ENCODE peak calls at places on chromosomes 12 and 14, in five cellular contexts. One of them, this sample, is unnamed.
A peak's percentile ranks its signal among the peaks of the same experiment; 100 is the strongest.

GRCh38 chr14:74524076-74524812 is 30.7 kb downstream of the ISCA2 start:
- DNase-seq in NCI-H774: no peak
- DNase-seq in kidney tubule cell: no peak
- DNase-seq in ecto neural progenitor cell: no peak
- DNase-seq in hypothalamus: no peak
- DNase-seq in this sample: no peak

GRCh38 chr12:6038160-6038559 is 86.3 kb downstream of the VWF start:
- DNase-seq in NCI-H774: peak; percentile 45
- DNase-seq in kidney tubule cell: peak; percentile 79
- DNase-seq in ecto neural progenitor cell: peak; percentile 84
- DNase-seq in hypothalamus: peak; percentile 9
- DNase-seq in this sample: no peak

GRCh38 chr12:64672925-64673409 is 62.7 kb downstream of the RASSF3 start:
- DNase-seq in NCI-H774: peak; percentile 83
- DNase-seq in kidney tubule cell: peak; percentile 62
- DNase-seq in ecto neural progenitor cell: no peak
- DNase-seq in hypothalamus: no peak
- DNase-seq in this sample: no peak

GRCh38 chr14:75306917-75307699 is 28.5 kb downstream of the FOS start:
- DNase-seq in NCI-H774: no peak
- DNase-seq in kidney tubule cell: peak; percentile 26
- DNase-seq in ecto neural progenitor cell: no peak
- DNase-seq in hypothalamus: no peak
- DNase-seq in this sample: no peak

GRCh38 chr12:3045494-3045893 is 31.7 kb upstream of the TSPAN9 start:
- DNase-seq in NCI-H774: no peak
- DNase-seq in kidney tubule cell: no peak
- DNase-seq in ecto neural progenitor cell: no peak
- DNase-seq in hypothalamus: no peak
- DNase-seq in this sample: no peak

GRCh38 chr14:85475113-85475512 is 54.8 kb upstream of the FLRT2 start:
- DNase-seq in NCI-H774: no peak
- DNase-seq in kidney tubule cell: no peak
- DNase-seq in ecto neural progenitor cell: no peak
- DNase-seq in hypothalamus: no peak
- DNase-seq in this sample: peak; percentile 79

GRCh38 chr14:100142073-100143040 is 17.1 kb downstream of the DEGS2 start:
- DNase-seq in NCI-H774: no peak
- DNase-seq in kidney tubule cell: no peak
- DNase-seq in ecto neural progenitor cell: no peak
- DNase-seq in hypothalamus: no peak
- DNase-seq in this sample: peak; percentile 90

GRCh38 chr14:77424862-77425261 is 1.5 kb upstream of the NOXRED1 start:
- DNase-seq in NCI-H774: no peak
- DNase-seq in kidney tubule cell: no peak
- DNase-seq in ecto neural progenitor cell: no peak
- DNase-seq in hypothalamus: no peak
- DNase-seq in this sample: no peak

GRCh38 chr14:103401223-103402214 is 16.3 kb downstream of the MARK3 start:
- DNase-seq in NCI-H774: no peak
- DNase-seq in kidney tubule cell: peak; percentile 81
- DNase-seq in ecto neural progenitor cell: no peak
- DNase-seq in hypothalamus: no peak
- DNase-seq in this sample: peak; percentile 51

GRCh38 chr14:56855891-56856461 is 45.7 kb upstream of the OTX2 start:
- DNase-seq in NCI-H774: peak; percentile 31
- DNase-seq in kidney tubule cell: no peak
- DNase-seq in ecto neural progenitor cell: peak; percentile 89
- DNase-seq in hypothalamus: peak; percentile 11
- DNase-seq in this sample: no peak

GRCh38 chr12:1619599-1619998 is 9.4 kb upstream of the WNT5B start:
- DNase-seq in NCI-H774: no peak
- DNase-seq in kidney tubule cell: no peak
- DNase-seq in ecto neural progenitor cell: no peak
- DNase-seq in hypothalamus: no peak
- DNase-seq in this sample: peak; percentile 41

GRCh38 chr14:78836777-78837176 is 666.6 kb downstream of the NRXN3 start:
- DNase-seq in NCI-H774: peak; percentile 7
- DNase-seq in kidney tubule cell: peak; percentile 78
- DNase-seq in ecto neural progenitor cell: peak; percentile 57
- DNase-seq in hypothalamus: peak; percentile 16
- DNase-seq in this sample: no peak

GRCh38 chr14:77151245-77151644 is 9.7 kb upstream of the ZDHHC22 start:
- DNase-seq in NCI-H774: no peak
- DNase-seq in kidney tubule cell: peak; percentile 28
- DNase-seq in ecto neural progenitor cell: peak; percentile 63
- DNase-seq in hypothalamus: peak; percentile 12
- DNase-seq in this sample: no peak

GRCh38 chr12:68587448-68587873 is 23.2 kb upstream of the RAP1B start:
- DNase-seq in NCI-H774: no peak
- DNase-seq in kidney tubule cell: peak; percentile 55
- DNase-seq in ecto neural progenitor cell: no peak
- DNase-seq in hypothalamus: no peak
- DNase-seq in this sample: no peak

GRCh38 chr14:24249230-24250021 is 7.0 kb upstream of the TINF2 start:
- DNase-seq in NCI-H774: no peak
- DNase-seq in kidney tubule cell: no peak
- DNase-seq in ecto neural progenitor cell: no peak
- DNase-seq in hypothalamus: no peak
- DNase-seq in this sample: no peak

GRCh38 chr14:99481745-99482099 is 513 bp downstream of the CCNK start:
- DNase-seq in NCI-H774: no peak
- DNase-seq in kidney tubule cell: no peak
- DNase-seq in ecto neural progenitor cell: no peak
- DNase-seq in hypothalamus: no peak
- DNase-seq in this sample: no peak

GRCh38 chr14:50670196-50670875 is 2.2 kb upstream of the SAV1 start:
- DNase-seq in NCI-H774: no peak
- DNase-seq in kidney tubule cell: no peak
- DNase-seq in ecto neural progenitor cell: no peak
- DNase-seq in hypothalamus: no peak
- DNase-seq in this sample: no peak